ENCODE peak calls at places on chromosome 19, in seven cellular contexts. One of them, this sample, is unnamed.

GRCh38 chr19:33249740-33250366 is 24.2 kb upstream of the SLC7A10 start:
- DNase-seq in dorsolateral prefrontal cortex: no peak
- DNase-seq in foreskin keratinocyte: no peak
- DNase-seq in psoas muscle: no peak
- DNase-seq in transverse colon: no peak
- DNase-seq in A549: no peak
- DNase-seq in tibial nerve: no peak
- DNase-seq in this sample: no peak

GRCh38 chr19:41222240-41222639 is 3.2 kb downstream of the AXL start:
- DNase-seq in A549: no peak
- DNase-seq in foreskin keratinocyte: no peak
- DNase-seq in transverse colon: no peak
- DNase-seq in dorsolateral prefrontal cortex: no peak
- DNase-seq in tibial nerve: no peak
- DNase-seq in psoas muscle: no peak
- DNase-seq in this sample: no peak

GRCh38 chr19:29724741-29725140 is 9.7 kb upstream of the C19orf12 start:
- DNase-seq in A549: no peak
- DNase-seq in tibial nerve: no peak
- DNase-seq in psoas muscle: no peak
- DNase-seq in dorsolateral prefrontal cortex: no peak
- DNase-seq in foreskin keratinocyte: no peak
- DNase-seq in transverse colon: no peak
- DNase-seq in this sample: no peak

GRCh38 chr19:33684550-33685303 is 63.0 kb downstream of the CHST8 start:
- DNase-seq in dorsolateral prefrontal cortex: peak
- DNase-seq in foreskin keratinocyte: peak
- DNase-seq in tibial nerve: no peak
- DNase-seq in psoas muscle: no peak
- DNase-seq in A549: no peak
- DNase-seq in transverse colon: no peak
- DNase-seq in this sample: no peak

GRCh38 chr19:9309974-9310446 is 372 bp upstream of the ZNF699 start:
- DNase-seq in tibial nerve: peak
- DNase-seq in dorsolateral prefrontal cortex: peak
- DNase-seq in A549: peak
- DNase-seq in psoas muscle: peak
- DNase-seq in transverse colon: peak
- DNase-seq in foreskin keratinocyte: peak
- DNase-seq in this sample: peak

GRCh38 chr19:49930483-49931011 is 1.2 kb upstream of the NUP62 start:
- DNase-seq in A549: peak
- DNase-seq in transverse colon: peak
- DNase-seq in tibial nerve: no peak
- DNase-seq in psoas muscle: peak
- DNase-seq in foreskin keratinocyte: peak
- DNase-seq in dorsolateral prefrontal cortex: no peak
- DNase-seq in this sample: peak

GRCh38 chr19:7961930-7962626 is 18.6 kb upstream of the TIMM44 start:
- DNase-seq in tibial nerve: no peak
- DNase-seq in transverse colon: no peak
- DNase-seq in A549: no peak
- DNase-seq in psoas muscle: no peak
- DNase-seq in foreskin keratinocyte: no peak
- DNase-seq in dorsolateral prefrontal cortex: no peak
- DNase-seq in this sample: no peak

GRCh38 chr19:51687791-51688664 is 5.1 kb upstream of the SPACA6 start:
- DNase-seq in tibial nerve: peak
- DNase-seq in A549: peak
- DNase-seq in dorsolateral prefrontal cortex: peak
- DNase-seq in foreskin keratinocyte: peak
- DNase-seq in transverse colon: peak
- DNase-seq in psoas muscle: peak
- DNase-seq in this sample: peak

GRCh38 chr19:29881386-29881785 is 60.7 kb upstream of the URI1 start:
- DNase-seq in tibial nerve: no peak
- DNase-seq in transverse colon: no peak
- DNase-seq in A549: no peak
- DNase-seq in foreskin keratinocyte: no peak
- DNase-seq in psoas muscle: no peak
- DNase-seq in dorsolateral prefrontal cortex: no peak
- DNase-seq in this sample: no peak

GRCh38 chr19:47377208-47377701 is 28.1 kb downstream of the DHX34 start:
- DNase-seq in transverse colon: no peak
- DNase-seq in dorsolateral prefrontal cortex: no peak
- DNase-seq in psoas muscle: no peak
- DNase-seq in A549: no peak
- DNase-seq in tibial nerve: no peak
- DNase-seq in foreskin keratinocyte: no peak
- DNase-seq in this sample: no peak

GRCh38 chr19:47376589-47377144 is 27.6 kb downstream of the DHX34 start:
- DNase-seq in transverse colon: no peak
- DNase-seq in tibial nerve: no peak
- DNase-seq in A549: no peak
- DNase-seq in foreskin keratinocyte: no peak
- DNase-seq in psoas muscle: no peak
- DNase-seq in dorsolateral prefrontal cortex: no peak
- DNase-seq in this sample: no peak

GRCh38 chr19:47378246-47378645 is 29.1 kb downstream of the DHX34 start:
- DNase-seq in dorsolateral prefrontal cortex: no peak
- DNase-seq in transverse colon: no peak
- DNase-seq in psoas muscle: no peak
- DNase-seq in A549: no peak
- DNase-seq in foreskin keratinocyte: no peak
- DNase-seq in tibial nerve: no peak
- DNase-seq in this sample: no peak

GRCh38 chr19:47379398-47379938 is 30.4 kb downstream of the DHX34 start:
- DNase-seq in foreskin keratinocyte: no peak
- DNase-seq in tibial nerve: no peak
- DNase-seq in A549: no peak
- DNase-seq in psoas muscle: peak
- DNase-seq in transverse colon: no peak
- DNase-seq in dorsolateral prefrontal cortex: peak
- DNase-seq in this sample: no peak

GRCh38 chr19:47377801-47378200 is 28.7 kb downstream of the DHX34 start:
- DNase-seq in tibial nerve: no peak
- DNase-seq in psoas muscle: no peak
- DNase-seq in foreskin keratinocyte: no peak
- DNase-seq in dorsolateral prefrontal cortex: no peak
- DNase-seq in transverse colon: no peak
- DNase-seq in A549: no peak
- DNase-seq in this sample: no peak
- TF ChIP-seq CTCF in tibial nerve: no peak
- TF ChIP-seq CTCF in psoas muscle: no peak
- TF ChIP-seq CTCF in foreskin keratinocyte: no peak
- TF ChIP-seq CTCF in dorsolateral prefrontal cortex: no peak
- TF ChIP-seq CTCF in transverse colon: no peak
- TF ChIP-seq CTCF in A549: no peak
- TF ChIP-seq CTCF in this sample: no peak

DNA sequence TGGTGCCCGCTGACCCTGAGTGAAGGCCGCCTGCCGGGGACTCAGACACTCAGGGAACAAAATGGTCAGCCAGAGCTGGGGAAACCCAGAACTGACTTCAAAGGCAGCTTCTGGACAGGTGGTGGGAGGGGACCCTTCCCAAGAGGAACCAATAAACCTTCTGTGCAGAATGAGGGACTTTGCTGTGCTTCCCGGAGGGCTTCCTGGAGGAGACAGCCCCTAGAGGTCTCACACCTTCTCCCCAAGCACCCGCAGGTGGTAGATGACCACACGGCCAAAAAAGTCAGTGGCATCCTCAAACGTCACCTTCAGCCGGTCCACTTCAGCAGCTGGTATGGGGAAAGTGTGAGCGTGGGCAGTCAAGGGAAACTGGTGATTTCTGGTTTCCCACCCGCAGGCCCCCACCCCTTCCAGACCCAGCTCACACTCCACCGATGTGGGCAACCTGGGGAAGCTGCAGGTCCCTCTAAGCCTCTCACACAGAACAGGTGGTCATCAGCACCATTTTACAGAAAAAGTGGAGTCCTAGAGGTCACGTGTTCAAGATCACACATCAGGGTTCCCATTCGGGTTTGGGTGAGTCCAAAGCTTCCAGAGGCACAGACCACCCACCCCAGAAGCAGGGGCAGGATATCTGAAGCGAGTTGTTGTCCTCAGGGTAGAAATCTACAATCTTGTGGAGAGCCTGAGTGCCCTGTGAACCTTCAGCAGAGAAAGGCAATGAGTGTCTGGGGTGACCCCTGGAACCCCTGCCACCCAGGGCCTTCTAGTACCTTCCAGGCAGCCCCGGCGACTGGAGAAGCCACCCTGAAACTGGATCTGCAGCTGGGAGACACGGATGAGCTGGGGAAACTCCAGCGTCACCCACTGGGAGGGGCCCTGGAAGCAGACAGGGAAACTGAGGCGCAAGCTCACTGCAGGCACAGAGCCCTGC is 1.2 kb downstream of the NR2C2AP start:
- DNase-seq in foreskin keratinocyte: no peak
- DNase-seq in psoas muscle: no peak
- DNase-seq in transverse colon: no peak
- DNase-seq in tibial nerve: no peak
- DNase-seq in A549: no peak
- DNase-seq in dorsolateral prefrontal cortex: no peak
- DNase-seq in this sample: no peak
- H3K27ac ChIP-seq in foreskin keratinocyte: peak
- H3K27ac ChIP-seq in psoas muscle: peak
- H3K27ac ChIP-seq in transverse colon: peak
- H3K27ac ChIP-seq in tibial nerve: peak
- H3K27ac ChIP-seq in A549: peak
- H3K27ac ChIP-seq in dorsolateral prefrontal cortex: no peak
- H3K27ac ChIP-seq in this sample: peak

DNA sequence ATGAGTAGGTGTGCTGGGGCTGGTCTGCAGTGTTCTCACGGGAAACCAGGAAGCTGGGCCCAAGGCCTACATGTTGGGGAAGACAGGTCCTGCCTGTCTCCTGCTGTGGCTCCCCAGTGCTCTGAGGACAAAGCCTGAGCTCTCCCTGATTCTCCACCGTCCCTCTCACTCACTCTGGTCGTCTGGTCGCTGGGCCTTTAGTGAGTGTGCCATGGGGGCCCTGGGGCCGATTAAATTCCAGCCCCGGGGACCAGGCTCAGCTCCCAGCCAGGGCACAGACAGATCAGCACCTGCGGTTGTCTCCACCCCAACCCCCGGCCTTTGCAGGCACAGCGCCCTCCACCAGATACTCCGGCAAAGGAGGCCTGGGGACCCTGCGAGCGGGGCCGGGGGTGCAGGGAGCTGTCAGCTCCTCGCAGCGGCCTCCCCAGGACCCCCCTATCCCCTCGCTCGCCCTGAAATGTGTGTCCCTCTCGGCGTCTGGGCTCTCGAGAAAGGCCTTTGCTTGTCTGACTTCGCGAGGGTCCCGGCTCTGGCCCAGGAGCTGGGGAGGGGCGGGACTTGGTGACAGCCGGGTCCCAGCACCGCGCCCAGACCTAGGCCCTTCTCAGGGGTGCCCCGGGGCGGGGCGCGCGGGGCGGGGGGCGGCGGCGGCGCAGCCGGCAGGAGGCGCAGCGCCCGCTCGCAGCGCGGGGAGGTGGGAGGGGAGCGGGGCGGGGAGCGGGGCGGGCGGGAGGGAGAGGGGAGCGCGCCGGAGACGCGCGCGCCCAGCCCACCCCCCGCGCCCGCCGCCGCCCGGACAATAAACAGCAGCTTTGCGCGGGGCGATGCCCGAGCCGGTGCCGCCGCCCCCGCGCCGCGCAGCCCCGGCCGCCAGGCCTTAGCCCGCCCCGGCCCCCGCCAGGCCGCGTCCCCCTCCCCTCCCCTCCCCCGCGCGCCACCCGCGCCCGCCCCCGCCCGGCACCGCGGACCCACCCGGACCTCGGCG is at the start of gene PALM:
- DNase-seq in psoas muscle: no peak
- DNase-seq in A549: no peak
- DNase-seq in transverse colon: no peak
- DNase-seq in tibial nerve: no peak
- DNase-seq in foreskin keratinocyte: no peak
- DNase-seq in dorsolateral prefrontal cortex: no peak
- DNase-seq in this sample: no peak
- TF ChIP-seq CTCF in psoas muscle: peak
- TF ChIP-seq CTCF in A549: peak
- TF ChIP-seq CTCF in transverse colon: peak
- TF ChIP-seq CTCF in tibial nerve: peak
- TF ChIP-seq CTCF in foreskin keratinocyte: no peak
- TF ChIP-seq CTCF in dorsolateral prefrontal cortex: peak
- TF ChIP-seq CTCF in this sample: peak

GRCh38 chr19:5680437-5681368 is at the start of the genes HSD11B1L and MICOS13:
- DNase-seq in foreskin keratinocyte: peak
- DNase-seq in dorsolateral prefrontal cortex: peak
- DNase-seq in psoas muscle: peak
- DNase-seq in tibial nerve: peak
- DNase-seq in A549: peak
- DNase-seq in transverse colon: peak
- DNase-seq in this sample: peak
- H3K27ac ChIP-seq in foreskin keratinocyte: peak
- H3K27ac ChIP-seq in dorsolateral prefrontal cortex: peak
- H3K27ac ChIP-seq in psoas muscle: peak
- H3K27ac ChIP-seq in tibial nerve: peak
- H3K27ac ChIP-seq in A549: peak
- H3K27ac ChIP-seq in transverse colon: peak
- H3K27ac ChIP-seq in this sample: peak

GRCh38 chr19:18440421-18440877 is 2.5 kb upstream of the ISYNA1 start:
- DNase-seq in psoas muscle: no peak
- DNase-seq in transverse colon: no peak
- DNase-seq in foreskin keratinocyte: no peak
- DNase-seq in tibial nerve: no peak
- DNase-seq in A549: peak
- DNase-seq in dorsolateral prefrontal cortex: no peak
- DNase-seq in this sample: no peak
- TF ChIP-seq CTCF in psoas muscle: peak
- TF ChIP-seq CTCF in transverse colon: no peak
- TF ChIP-seq CTCF in foreskin keratinocyte: peak
- TF ChIP-seq CTCF in tibial nerve: no peak
- TF ChIP-seq CTCF in A549: peak
- TF ChIP-seq CTCF in dorsolateral prefrontal cortex: no peak
- TF ChIP-seq CTCF in this sample: no peak

DNA sequence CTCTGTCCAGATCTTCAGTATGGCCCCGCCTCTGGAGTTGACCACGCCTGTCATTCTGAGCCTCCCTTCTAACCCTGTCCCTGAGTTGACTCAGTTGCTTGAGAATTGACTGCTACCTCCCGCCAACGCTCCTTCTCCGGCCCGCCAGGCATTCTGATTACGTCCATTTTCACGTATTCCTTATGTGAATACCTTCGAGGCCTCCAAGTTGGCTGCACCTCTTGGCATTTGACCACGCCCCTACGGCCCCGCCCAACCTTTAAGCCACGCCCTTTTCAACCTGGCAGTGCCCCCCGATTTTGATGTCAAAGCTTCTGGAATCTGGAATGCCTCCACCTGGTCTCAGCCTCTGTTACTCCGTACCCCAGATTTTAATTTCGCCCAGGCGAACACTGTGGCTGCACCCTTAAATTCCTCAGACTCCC is 1.7 kb upstream of the EML2 start:
- DNase-seq in dorsolateral prefrontal cortex: no peak
- DNase-seq in tibial nerve: no peak
- DNase-seq in transverse colon: peak
- DNase-seq in A549: no peak
- DNase-seq in foreskin keratinocyte: no peak
- DNase-seq in psoas muscle: no peak
- DNase-seq in this sample: peak
- H3K27ac ChIP-seq in dorsolateral prefrontal cortex: no peak
- H3K27ac ChIP-seq in tibial nerve: peak
- H3K27ac ChIP-seq in transverse colon: peak
- H3K27ac ChIP-seq in A549: peak
- H3K27ac ChIP-seq in foreskin keratinocyte: peak
- H3K27ac ChIP-seq in psoas muscle: peak
- H3K27ac ChIP-seq in this sample: peak

This sample was measured in RWPE1.